ENCODE peak calls at places on chromosome 3, in five cellular contexts. G is GM23248, Z is endothelial cell, P is amniotic stem cell, H is MCF 10A. X is an unnamed sample.

GRCh38 chr3:129723558-129724324 is 117.3 kb upstream of the PLXND1 start:
- DNase-seq in G (peak; percentile 93), P (peak; percentile 19), Z (no peak), H (peak; percentile 91), X (peak; percentile 95)

GRCh38 chr3:41679412-41679811 is 282.5 kb downstream of the ULK4 start:
- DNase-seq in P (no peak), Z (no peak), G (peak; percentile 9), H (no peak), X (no peak)

GRCh38 chr3:168113848-168114247 is 18.1 kb upstream of the GOLIM4 start:
- DNase-seq in P (no peak), Z (no peak), H (no peak), G (no peak), X (no peak)

GRCh38 chr3:98914210-98915080 is 12.9 kb upstream of the DCBLD2 start:
- DNase-seq in Z (no peak), P (no peak), H (peak; percentile 75), G (no peak), X (no peak)

GRCh38 chr3:63232764-63233396 is 45.2 kb upstream of the SYNPR start:
- DNase-seq in Z (no peak), H (peak; percentile 6), P (peak; percentile 11), G (peak; percentile 50), X (peak; percentile 11)

GRCh38 chr3:55362206-55362960 is 124.7 kb downstream of the WNT5A start:
- DNase-seq in Z (no peak), H (peak; percentile 25), P (no peak), G (peak; percentile 64), X (peak; percentile 47)

GRCh38 chr3:156908398-156908797 is 82.2 kb downstream of the LEKR1 start:
- DNase-seq in H (no peak), P (no peak), Z (no peak), G (no peak), X (no peak)

GRCh38 chr3:86840814-86841213 is 150.1 kb downstream of the VGLL3 start:
- DNase-seq in P (no peak), G (no peak), Z (no peak), H (no peak), X (no peak)

GRCh38 chr3:126252373-126252772 is 72.0 kb upstream of the ALDH1L1 start:
- DNase-seq in P (no peak), G (no peak), H (no peak), Z (no peak), X (no peak)

GRCh38 chr3:74375653-74376052 is 238.8 kb downstream of the CNTN3 start:
- DNase-seq in G (no peak), Z (no peak), P (no peak), H (no peak), X (no peak)

GRCh38 chr3:185316740-185317407 is 46.1 kb upstream of the MAP3K13 start:
- DNase-seq in H (peak; percentile 88), G (no peak), P (no peak), Z (no peak), X (no peak)

GRCh38 chr3:177306252-177306651 is 109.0 kb upstream of the TBL1XR1 start:
- DNase-seq in P (no peak), G (peak; percentile 33), H (peak; percentile 68), Z (no peak), X (peak; percentile 26)

GRCh38 chr3:128950223-128950938 is 43.5 kb downstream of the CFAP92 start:
- DNase-seq in P (no peak), Z (no peak), G (peak; percentile 19), H (no peak), X (peak; percentile 4)

GRCh38 chr3:101017048-101017447 is 23.8 kb upstream of the ABI3BP start:
- DNase-seq in G (peak; percentile 74), H (no peak), P (no peak), Z (no peak), X (no peak)

GRCh38 chr3:76107935-76108570 is 322.7 kb upstream of the ZNF717 start:
- DNase-seq in H (peak; percentile 48), P (no peak), Z (peak; percentile 28), G (peak; percentile 71), X (peak; percentile 46)

GRCh38 chr3:109033000-109033660 is 79.5 kb upstream of the GUCA1C start:
- DNase-seq in H (no peak), P (no peak), G (no peak), Z (no peak), X (no peak)

GRCh38 chr3:37170097-37170496 is 4.3 kb downstream of the LRRFIP2 start:
- DNase-seq in G (no peak), Z (no peak), P (no peak), H (no peak), X (no peak)

GRCh38 chr3:49553320-49553689 is 972 bp upstream of the BSN start:
- DNase-seq in G (peak; percentile 72), P (no peak), Z (no peak), H (peak; percentile 28), X (peak; percentile 28)

GRCh38 chr3:127252446-127252845 is 35.4 kb downstream of the PRR20G start:
- DNase-seq in Z (no peak), G (no peak), P (no peak), H (no peak), X (no peak)

GRCh38 chr3:135982922-135983581 is 17.5 kb downstream of the PPP2R3A start:
- DNase-seq in P (no peak), G (peak; percentile 87), H (peak; percentile 47), Z (no peak), X (peak; percentile 38)

GRCh38 chr3:113873814-113874526 is 35.4 kb downstream of the GRAMD1C start:
- DNase-seq in G (no peak), P (no peak), H (no peak), Z (no peak), X (no peak)

X was measured in AG10803.